ENCODE peak calls at places on chromosomes 2 and 18, in four cellular contexts. X, E, M and L are unnamed samples.

GRCh38 chr2:191675807-191676667 is 1.9 kb upstream of the NABP1 start:
- DNase-seq in M (peak; percentile 45), X (no peak), E (no peak), L (no peak)

GRCh38 chr2:20650412-20650879 is 452 bp downstream of the HS1BP3 start:
- DNase-seq in M (peak; percentile 56), E (peak; percentile 35), X (no peak), L (no peak)

GRCh38 chr2:29247336-29247914 is 132.2 kb downstream of the CLIP4 start:
- DNase-seq in X (no peak), E (no peak), M (no peak), L (no peak)

GRCh38 chr2:45253151-45253550 is 243.9 kb upstream of the SIX2 start:
- DNase-seq in M (no peak), X (no peak), E (no peak), L (no peak)

GRCh38 chr2:145402706-145403277 is 882.9 kb upstream of the ZEB2 start:
- DNase-seq in M (no peak), X (no peak), E (no peak), L (no peak)

GRCh38 chr2:12397861-12398260 is 318.9 kb upstream of the TRIB2 start:
- DNase-seq in X (no peak), E (no peak), M (no peak), L (no peak)

GRCh38 chr2:107525420-107525819 is 301.3 kb upstream of the RGPD4 start:
- DNase-seq in E (peak; percentile 85), X (no peak), M (no peak), L (no peak)

GRCh38 chr2:100921685-100922161 is 80.4 kb upstream of the RPL31 start:
- DNase-seq in X (no peak), M (no peak), E (peak; percentile 56), L (no peak)

GRCh38 chr2:159094173-159094737 is 125.8 kb downstream of the TANC1 start:
- DNase-seq in E (peak; percentile 79), M (no peak), X (no peak), L (no peak)

GRCh38 chr2:169965495-169965894 is 138.2 kb downstream of the UBR3 start:
- DNase-seq in X (no peak), M (no peak), E (peak; percentile 59), L (no peak)

GRCh38 chr18:48776641-48777025 is 174.1 kb downstream of the SMAD7 start:
- DNase-seq in E (no peak), M (no peak), X (no peak), L (no peak)

GRCh38 chr2:222572761-222573174 is 83.1 kb downstream of the FARSB start:
- DNase-seq in X (no peak), E (peak; percentile 66), M (no peak), L (no peak)

GRCh38 chr18:30450927-30451326 is 591.6 kb downstream of the DSC3 start:
- DNase-seq in M (no peak), X (no peak), E (no peak), L (no peak)

GRCh38 chr2:3494984-3495666 is 24.2 kb downstream of the ADI1 start:
- DNase-seq in E (no peak), X (no peak), M (no peak), L (no peak)

GRCh38 chr18:52060612-52061259 is 279.3 kb upstream of the DCC start:
- DNase-seq in M (no peak), E (no peak), X (no peak), L (no peak)

GRCh38 chr2:119678021-119678656 is 862 bp upstream of the TMEM177 start:
- DNase-seq in M (no peak), X (no peak), E (no peak), L (no peak)

GRCh38 chr2:192354512-192355244 is 159.9 kb upstream of the TMEFF2 start:
- DNase-seq in M (no peak), E (no peak), X (no peak), L (no peak)

GRCh38 chr2:124296470-124296869 is 271.4 kb downstream of the CNTNAP5 start:
- DNase-seq in M (no peak), X (no peak), E (no peak), L (no peak)

GRCh38 chr2:42367835-42368234 is 6.8 kb upstream of the COX7A2L start:
- DNase-seq in M (no peak), X (no peak), E (no peak), L (no peak)

GRCh38 chr2:28729698-28730097 is 21.9 kb upstream of the PPP1CB start:
- DNase-seq in M (no peak), E (no peak), X (no peak), L (no peak)

GRCh38 chr2:201984800-201985525 is 48.7 kb upstream of the FZD7 start:
- DNase-seq in M (no peak), X (no peak), E (no peak), L (no peak)

GRCh38 chr18:48994044-48994651 is 43.4 kb upstream of the SMAD7 start:
- DNase-seq in E (peak; percentile 67), X (no peak), M (no peak), L (no peak)

GRCh38 chr2:165114345-165114943 is 89.4 kb downstream of the SCN3A start:
- DNase-seq in X (peak; percentile 14), M (no peak), E (peak; percentile 42), L (no peak)

GRCh38 chr2:139773720-139774277 is 993.6 kb upstream of the NXPH2 start:
- DNase-seq in E (no peak), X (no peak), M (no peak), L (no peak)

GRCh38 chr2:68774569-68775271 is 40.1 kb downstream of the ARHGAP25 start:
- DNase-seq in X (no peak), M (peak; percentile 89), E (peak; percentile 91), L (peak; percentile 42)

GRCh38 chr2:98396745-98397355 is 47.8 kb upstream of the INPP4A start:
- DNase-seq in M (peak; percentile 7), X (no peak), E (no peak), L (no peak)

GRCh38 chr2:44351676-44352075 is 9.6 kb downstream of the PREPL start:
- DNase-seq in M (no peak), X (no peak), E (peak; percentile 68), L (no peak)